ENCODE peak calls at places on chromosomes 16 and 17, in four cellular contexts. T is K562, M is GM12878, U is HepG2. P is an unnamed sample.

GRCh38 chr16:81600275-81600674 is 155.7 kb downstream of the CMIP start:
- DNase-seq in T (no peak), M (no peak), U (peak; percentile 84), P (peak; percentile 81)

GRCh38 chr16:11359370-11359769 is 14.1 kb downstream of the RMI2 start:
- DNase-seq in T (no peak), M (no peak), U (no peak), P (no peak)

GRCh38 chr17:62653002-62653830 is 25.7 kb downstream of the MRC2 start:
- DNase-seq in T (peak; percentile 88), M (peak; percentile 64), U (no peak), P (peak; percentile 97)

GRCh38 chr16:1003551-1004347 is 22.2 kb downstream of the SOX8 start:
- DNase-seq in T (no peak), M (no peak), U (no peak), P (no peak)

GRCh38 chr16:49464877-49465504 is 91.4 kb downstream of the C16orf78 start:
- DNase-seq in T (peak; percentile 34), M (no peak), U (no peak), P (peak; percentile 59)

GRCh38 chr17:77100009-77100408 is 40.8 kb upstream of the SEC14L1 start:
- DNase-seq in T (no peak), M (no peak), U (no peak), P (no peak)

GRCh38 chr16:86365513-86366040 is 144.8 kb upstream of the FOXF1 start:
- DNase-seq in T (no peak), M (no peak), U (no peak), P (no peak)

GRCh38 chr16:3101841-3102470 is 2.9 kb upstream of the ZSCAN10 start:
- DNase-seq in T (no peak), M (no peak), U (no peak), P (no peak)

GRCh38 chr17:65181237-65182061 is 44.3 kb downstream of the RGS9 start:
- DNase-seq in T (no peak), M (peak; percentile 90), U (no peak), P (no peak)

GRCh38 chr17:70053241-70054234 is 21.5 kb upstream of the KCNJ16 start:
- DNase-seq in T (no peak), M (no peak), U (no peak), P (no peak)

GRCh38 chr16:70746040-70746707 is 54.8 kb downstream of the VAC14 start:
- DNase-seq in T (peak; percentile 44), M (no peak), U (peak; percentile 92), P (peak; percentile 41)

GRCh38 chr16:66935319-66936011 is at the start of gene CES2:
- DNase-seq in T (peak; percentile 31), M (no peak), U (peak; percentile 84), P (peak; percentile 71)

GRCh38 chr17:46780003-46780373 is 38.5 kb downstream of the WNT3 start:
- DNase-seq in T (no peak), M (no peak), U (no peak), P (peak; percentile 30)

GRCh38 chr16:50326835-50327465 is 41.8 kb downstream of the BRD7 start:
- DNase-seq in T (peak; percentile 72), M (peak; percentile 25), U (no peak), P (no peak)

GRCh38 chr17:60679287-60679686 is 1.6 kb downstream of the BCAS3 start:
- DNase-seq in T (no peak), M (no peak), U (no peak), P (no peak)

GRCh38 chr16:73187163-73187562 is 139.2 kb upstream of the ZFHX3 start:
- DNase-seq in T (no peak), M (no peak), U (peak; percentile 36), P (no peak)

GRCh38 chr16:523097-523741 is 4.3 kb upstream of the CAPN15 start:
- DNase-seq in T (no peak), M (no peak), U (no peak), P (no peak)

GRCh38 chr16:12942861-12943260 is 41.5 kb downstream of the SHISA9 start:
- DNase-seq in T (no peak), M (no peak), U (no peak), P (no peak)

GRCh38 chr17:45735488-45735887 is 48.6 kb upstream of the CRHR1 start:
- DNase-seq in T (no peak), M (no peak), U (no peak), P (no peak)

GRCh38 chr17:39737761-39738567 is at the start of gene GRB7:
- DNase-seq in T (peak; percentile 42), M (no peak), U (peak; percentile 56), P (peak; percentile 33)

GRCh38 chr16:78522327-78522726 is 422.9 kb downstream of the WWOX start:
- DNase-seq in T (no peak), M (no peak), U (no peak), P (no peak)

GRCh38 chr17:66713533-66714042 is 121.3 kb upstream of the CACNG5 start:
- DNase-seq in T (no peak), M (peak; percentile 85), U (no peak), P (no peak)

GRCh38 chr17:6420173-6420641 is 14.7 kb downstream of the AIPL1 start:
- DNase-seq in T (peak; percentile 6), M (no peak), U (no peak), P (no peak)

GRCh38 chr17:28916302-28916934 is 13.5 kb upstream of the DHRS13 start:
- DNase-seq in T (peak; percentile 73), M (no peak), U (peak; percentile 38), P (peak; percentile 49)

GRCh38 chr17:44636562-44636961 is 19.7 kb upstream of the MEIOC start:
- DNase-seq in T (no peak), M (no peak), U (peak; percentile 16), P (peak; percentile 58)

GRCh38 chr17:10059684-10060211 is 138.7 kb downstream of the GAS7 start:
- DNase-seq in T (no peak), M (peak; percentile 95), U (no peak), P (no peak)

GRCh38 chr16:29738514-29738913 is 7.3 kb downstream of the C16orf54 start:
- DNase-seq in T (no peak), M (peak; percentile 76), U (no peak), P (no peak)

GRCh38 chr16:85363881-85364280 is 249.2 kb upstream of the GSE1 start:
- DNase-seq in T (no peak), M (no peak), U (no peak), P (no peak)
- TF ChIP-seq FOXM1 in T (no peak), M (no peak), U (no peak), P (no peak)

DNA sequence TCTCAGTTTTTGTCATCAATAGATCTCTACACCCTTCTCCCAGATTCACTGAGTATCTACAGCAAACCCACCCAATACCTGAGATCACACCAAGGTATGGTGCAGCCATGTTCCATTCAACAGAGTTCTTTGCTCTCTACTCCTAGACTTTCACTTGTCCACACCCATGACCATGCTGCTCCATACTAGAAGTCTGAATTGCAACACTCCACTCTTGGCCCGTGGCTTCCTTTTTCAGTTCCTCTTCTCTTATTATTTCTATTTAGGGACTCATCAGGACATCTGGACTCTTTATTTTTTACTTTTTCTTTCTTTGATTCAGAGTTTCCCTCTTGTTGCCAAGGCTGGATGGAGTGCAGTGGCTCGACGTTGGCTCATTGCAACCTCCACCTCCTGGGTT is 37.1 kb downstream of the YWHAE start:
- DNase-seq in T (no peak), M (no peak), U (no peak), P (no peak)
- H3K4me1 ChIP-seq in T (no peaks in the 10 kb centered on the region), M (peaks cover 33% of the 10 kb centered on the region), U (peaks cover 17% of the 10 kb centered on the region), P (peaks cover 31% of the 10 kb centered on the region)

GRCh38 chr16:58654456-58655214 is 25.0 kb upstream of the CNOT1 start:
- DNase-seq in T (no peak), M (no peak), U (peak; percentile 23), P (no peak)
- TF ChIP-seq FOXM1 in T (no peak), M (no peak), U (no peak), P (no peak)

GRCh38 chr17:27353469-27354050 is 59.6 kb downstream of the WSB1 start:
- DNase-seq in T (peak; percentile 97), M (peak; percentile 42), U (peak; percentile 87), P (peak; percentile 99)

GRCh38 chr17:27351741-27352140 is 57.8 kb downstream of the WSB1 start:
- DNase-seq in T (no peak), M (no peak), U (no peak), P (no peak)

GRCh38 chr17:27354491-27355081 is 60.7 kb downstream of the WSB1 start:
- DNase-seq in T (peak; percentile 59), M (no peak), U (peak; percentile 46), P (no peak)

GRCh38 chr17:27354051-27354490 is 60.2 kb downstream of the WSB1 start:
- DNase-seq in T (no peak), M (no peak), U (no peak), P (no peak)

GRCh38 chr17:27352481-27353460 is 58.9 kb downstream of the WSB1 start:
- DNase-seq in T (no peak), M (no peak), U (no peak), P (no peak)
- H3K4me1 ChIP-seq in T (peaks cover 35% of the 10 kb centered on the region), M (peaks cover 11% of the 10 kb centered on the region), U (peaks cover 23% of the 10 kb centered on the region), P (no peaks in the 10 kb centered on the region)